ENCODE peak calls at places on chromosome 15, in six cellular contexts. B is PC-9, A is WERI-Rb-1, E is Panc1, I is T-helper 17 cell, Z is testis. T is an unnamed sample.

GRCh38 chr15:80207887-80208286 is 44.1 kb downstream of the CTXND1 start:
- DNase-seq in B (peak), A (no peak), E (no peak), I (no peak), Z (no peak), T (no peak)

GRCh38 chr15:40918799-40919392 is 10.2 kb upstream of the DLL4 start:
- DNase-seq in B (no peak), A (no peak), E (no peak), I (no peak), Z (no peak), T (no peak)

GRCh38 chr15:80182611-80183210 is 29.9 kb downstream of the FAH start:
- DNase-seq in B (no peak), A (no peak), E (no peak), I (no peak), Z (no peak), T (peak)

GRCh38 chr15:80549191-80549590 is 145.0 kb downstream of the ARNT2 start:
- DNase-seq in B (no peak), A (no peak), E (no peak), I (no peak), Z (no peak), T (no peak)

GRCh38 chr15:82943176-82943575 is 9.3 kb downstream of the HOMER2 start:
- DNase-seq in B (no peak), A (no peak), E (no peak), I (no peak), Z (no peak), T (no peak)

GRCh38 chr15:22968356-22968755 is 11.8 kb downstream of the CYFIP1 start:
- DNase-seq in B (no peak), A (no peak), E (peak), I (no peak), Z (no peak), T (no peak)

GRCh38 chr15:32669870-32670623 is 28.5 kb downstream of the SCG5 start:
- DNase-seq in B (peak), A (no peak), E (no peak), I (no peak), Z (no peak), T (no peak)

GRCh38 chr15:60353245-60353940 is 44.4 kb downstream of the ANXA2 start:
- DNase-seq in B (no peak), A (no peak), E (no peak), I (no peak), Z (no peak), T (no peak)

GRCh38 chr15:47331796-47332480 is 385.4 kb upstream of the SEMA6D start:
- DNase-seq in B (no peak), A (no peak), E (no peak), I (no peak), Z (peak), T (peak)

GRCh38 chr15:26771168-26771916 is 1.5 kb downstream of the GABRB3 start:
- DNase-seq in B (no peak), A (peak), E (no peak), I (no peak), Z (peak), T (peak)

GRCh38 chr15:85583404-85584390 is 203.3 kb downstream of the AKAP13 start:
- DNase-seq in B (peak), A (peak), E (no peak), I (no peak), Z (peak), T (peak)

GRCh38 chr15:27660676-27661075 is 438.4 kb downstream of the OCA2 start:
- DNase-seq in B (no peak), A (no peak), E (no peak), I (no peak), Z (no peak), T (no peak)

GRCh38 chr15:48177383-48177874 is 666 bp downstream of the MYEF2 start:
- DNase-seq in B (no peak), A (no peak), E (no peak), I (no peak), Z (peak), T (no peak)

GRCh38 chr15:63145426-63145825 is 11.9 kb downstream of the RPS27L start:
- DNase-seq in B (no peak), A (no peak), E (no peak), I (no peak), Z (no peak), T (no peak)